ENCODE peak calls at places on chromosomes 2 and 18, in six cellular contexts. One of them, this sample, is unnamed.
A peak's percentile ranks its signal among the peaks of the same experiment; 100 is the strongest.

GRCh38 chr2:50571278-50571677 is 460.7 kb downstream of the NRXN1 start:
- DNase-seq in GM12892: no peak
- DNase-seq in prostate gland: no peak
- DNase-seq in heart left ventricle: no peak
- DNase-seq in uterus: no peak
- DNase-seq in adrenal gland: no peak
- DNase-seq in this sample: no peak

GRCh38 chr2:237304763-237305514 is 109.0 kb downstream of the COL6A3 start:
- DNase-seq in GM12892: no peak
- DNase-seq in prostate gland: no peak
- DNase-seq in heart left ventricle: no peak
- DNase-seq in uterus: no peak
- DNase-seq in adrenal gland: peak; percentile 64
- DNase-seq in this sample: no peak

GRCh38 chr2:106816974-106817373 is 69.0 kb downstream of the ST6GAL2 start:
- DNase-seq in GM12892: no peak
- DNase-seq in prostate gland: no peak
- DNase-seq in heart left ventricle: peak; percentile 29
- DNase-seq in uterus: no peak
- DNase-seq in adrenal gland: no peak
- DNase-seq in this sample: no peak

GRCh38 chr2:64819774-64820688 is 166.3 kb upstream of the SERTAD2 start:
- DNase-seq in GM12892: peak; percentile 44
- DNase-seq in prostate gland: no peak
- DNase-seq in heart left ventricle: no peak
- DNase-seq in uterus: no peak
- DNase-seq in adrenal gland: no peak
- DNase-seq in this sample: no peak

GRCh38 chr18:23779696-23780303 is 90.5 kb downstream of the LAMA3 start:
- DNase-seq in GM12892: no peak
- DNase-seq in prostate gland: no peak
- DNase-seq in heart left ventricle: no peak
- DNase-seq in uterus: no peak
- DNase-seq in adrenal gland: no peak
- DNase-seq in this sample: peak; percentile 8

GRCh38 chr2:231276986-231277385 is 78.6 kb downstream of the ARMC9 start:
- DNase-seq in GM12892: no peak
- DNase-seq in prostate gland: no peak
- DNase-seq in heart left ventricle: no peak
- DNase-seq in uterus: no peak
- DNase-seq in adrenal gland: no peak
- DNase-seq in this sample: no peak

GRCh38 chr2:112488201-112488600 is 6.2 kb downstream of the TTL start:
- DNase-seq in GM12892: no peak
- DNase-seq in prostate gland: no peak
- DNase-seq in heart left ventricle: no peak
- DNase-seq in uterus: no peak
- DNase-seq in adrenal gland: no peak
- DNase-seq in this sample: no peak

GRCh38 chr2:192059226-192059625 is 135.5 kb downstream of the TMEFF2 start:
- DNase-seq in GM12892: no peak
- DNase-seq in prostate gland: no peak
- DNase-seq in heart left ventricle: no peak
- DNase-seq in uterus: no peak
- DNase-seq in adrenal gland: no peak
- DNase-seq in this sample: no peak

GRCh38 chr2:47043142-47043890 is 111.8 kb downstream of the STPG4 start:
- DNase-seq in GM12892: no peak
- DNase-seq in prostate gland: no peak
- DNase-seq in heart left ventricle: peak; percentile 75
- DNase-seq in uterus: peak; percentile 63
- DNase-seq in adrenal gland: peak; percentile 92
- DNase-seq in this sample: peak; percentile 99

GRCh38 chr18:69795785-69796184 is 151.9 kb downstream of the CD226 start:
- DNase-seq in GM12892: no peak
- DNase-seq in prostate gland: no peak
- DNase-seq in heart left ventricle: no peak
- DNase-seq in uterus: no peak
- DNase-seq in adrenal gland: no peak
- DNase-seq in this sample: no peak

GRCh38 chr2:12106440-12107080 is 360.1 kb downstream of the LPIN1 start:
- DNase-seq in GM12892: no peak
- DNase-seq in prostate gland: no peak
- DNase-seq in heart left ventricle: peak; percentile 89
- DNase-seq in uterus: peak; percentile 61
- DNase-seq in adrenal gland: peak; percentile 70
- DNase-seq in this sample: peak; percentile 86

GRCh38 chr18:70463085-70463484 is 174.2 kb downstream of the SOCS6 start:
- DNase-seq in GM12892: no peak
- DNase-seq in prostate gland: no peak
- DNase-seq in heart left ventricle: no peak
- DNase-seq in uterus: no peak
- DNase-seq in adrenal gland: no peak
- DNase-seq in this sample: no peak

GRCh38 chr2:165576409-165576808 is 106.9 kb downstream of the CSRNP3 start:
- DNase-seq in GM12892: no peak
- DNase-seq in prostate gland: no peak
- DNase-seq in heart left ventricle: no peak
- DNase-seq in uterus: no peak
- DNase-seq in adrenal gland: no peak
- DNase-seq in this sample: no peak

GRCh38 chr2:170836027-170836426 is 19.3 kb downstream of the GAD1 start:
- DNase-seq in GM12892: no peak
- DNase-seq in prostate gland: no peak
- DNase-seq in heart left ventricle: no peak
- DNase-seq in uterus: no peak
- DNase-seq in adrenal gland: no peak
- DNase-seq in this sample: no peak

GRCh38 chr18:50187659-50188058 is 7.3 kb downstream of the MYO5B start:
- DNase-seq in GM12892: no peak
- DNase-seq in prostate gland: no peak
- DNase-seq in heart left ventricle: no peak
- DNase-seq in uterus: no peak
- DNase-seq in adrenal gland: no peak
- DNase-seq in this sample: no peak

GRCh38 chr2:42829556-42830510 is 37.5 kb upstream of the HAAO start:
- DNase-seq in GM12892: no peak
- DNase-seq in prostate gland: no peak
- DNase-seq in heart left ventricle: no peak
- DNase-seq in uterus: no peak
- DNase-seq in adrenal gland: no peak
- DNase-seq in this sample: no peak

GRCh38 chr2:224278531-224278930 is 123.4 kb downstream of the FAM124B start:
- DNase-seq in GM12892: no peak
- DNase-seq in prostate gland: no peak
- DNase-seq in heart left ventricle: no peak
- DNase-seq in uterus: no peak
- DNase-seq in adrenal gland: no peak
- DNase-seq in this sample: no peak

GRCh38 chr2:197255550-197255949 is 55.0 kb downstream of the ANKRD44 start:
- DNase-seq in GM12892: peak; percentile 64
- DNase-seq in prostate gland: peak; percentile 14
- DNase-seq in heart left ventricle: peak; percentile 58
- DNase-seq in uterus: peak; percentile 21
- DNase-seq in adrenal gland: peak; percentile 57
- DNase-seq in this sample: no peak

GRCh38 chr2:191180712-191181111 is 29.9 kb upstream of the STAT4 start:
- DNase-seq in GM12892: no peak
- DNase-seq in prostate gland: no peak
- DNase-seq in heart left ventricle: no peak
- DNase-seq in uterus: no peak
- DNase-seq in adrenal gland: no peak
- DNase-seq in this sample: no peak

GRCh38 chr2:15128846-15129245 is 432.3 kb downstream of the NBAS start:
- DNase-seq in GM12892: no peak
- DNase-seq in prostate gland: no peak
- DNase-seq in heart left ventricle: no peak
- DNase-seq in uterus: no peak
- DNase-seq in adrenal gland: no peak
- DNase-seq in this sample: no peak

GRCh38 chr2:218024336-218024735 is 21.5 kb upstream of the TNS1 start:
- DNase-seq in GM12892: no peak
- DNase-seq in prostate gland: no peak
- DNase-seq in heart left ventricle: peak; percentile 58
- DNase-seq in uterus: no peak
- DNase-seq in adrenal gland: peak; percentile 10
- DNase-seq in this sample: no peak

GRCh38 chr2:235515821-235516220 is 22.0 kb downstream of the AGAP1 start:
- DNase-seq in GM12892: no peak
- DNase-seq in prostate gland: no peak
- DNase-seq in heart left ventricle: no peak
- DNase-seq in uterus: no peak
- DNase-seq in adrenal gland: no peak
- DNase-seq in this sample: no peak

GRCh38 chr2:235520787-235521186 is 26.9 kb downstream of the AGAP1 start:
- DNase-seq in GM12892: no peak
- DNase-seq in prostate gland: no peak
- DNase-seq in heart left ventricle: no peak
- DNase-seq in uterus: no peak
- DNase-seq in adrenal gland: no peak
- DNase-seq in this sample: no peak

GRCh38 chr2:235516257-235516656 is 22.4 kb downstream of the AGAP1 start:
- DNase-seq in GM12892: no peak
- DNase-seq in prostate gland: no peak
- DNase-seq in heart left ventricle: no peak
- DNase-seq in uterus: no peak
- DNase-seq in adrenal gland: no peak
- DNase-seq in this sample: no peak

GRCh38 chr2:235515364-235515742 is 21.5 kb downstream of the AGAP1 start:
- DNase-seq in GM12892: no peak
- DNase-seq in prostate gland: no peak
- DNase-seq in heart left ventricle: no peak
- DNase-seq in uterus: no peak
- DNase-seq in adrenal gland: no peak
- DNase-seq in this sample: no peak

DNA sequence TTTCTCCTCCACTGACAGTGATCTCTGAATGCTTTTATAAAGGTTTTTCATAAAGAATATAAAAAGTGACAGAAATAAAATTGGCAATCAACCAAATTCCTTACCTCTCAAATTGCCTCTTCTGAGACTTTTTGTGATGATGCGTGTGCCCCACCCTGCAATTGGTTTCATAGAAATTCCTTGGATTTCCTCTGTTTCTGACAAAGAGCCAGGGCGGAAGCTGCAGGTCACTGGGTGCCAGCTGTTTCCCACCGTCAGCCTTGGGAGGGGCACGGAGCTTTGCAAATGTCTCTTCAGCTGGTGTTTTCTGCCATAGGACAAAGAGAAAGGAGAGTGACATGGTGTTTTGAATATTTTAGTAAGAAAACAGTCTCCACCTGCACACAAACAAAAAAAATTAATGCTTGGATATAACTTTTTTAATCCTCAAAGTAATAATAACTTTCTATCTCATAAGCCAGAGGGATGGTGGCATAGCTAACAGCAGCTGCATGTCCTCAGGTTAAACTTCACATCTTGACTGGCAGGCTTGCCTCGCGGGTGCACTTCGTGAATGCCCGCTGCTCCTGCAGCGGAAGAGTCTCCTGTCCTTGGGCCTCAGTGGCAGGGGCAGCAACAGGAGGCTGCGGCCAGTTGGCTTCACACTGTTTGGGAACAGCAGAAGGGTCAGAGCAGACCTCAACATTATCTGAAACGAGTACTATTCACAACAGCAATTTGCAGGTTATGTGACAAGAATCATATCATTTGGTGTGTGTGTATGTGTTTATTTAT is 24.7 kb downstream of the AGAP1 start:
- DNase-seq in GM12892: no peak
- DNase-seq in prostate gland: no peak
- DNase-seq in heart left ventricle: no peak
- DNase-seq in uterus: peak; percentile 22
- DNase-seq in adrenal gland: no peak
- DNase-seq in this sample: no peak
- TF ChIP-seq POLR2A in GM12892: no peak
- TF ChIP-seq POLR2A in prostate gland: no peak
- TF ChIP-seq POLR2A in heart left ventricle: no peak
- TF ChIP-seq POLR2A in uterus: no peak
- TF ChIP-seq POLR2A in adrenal gland: no peak
- TF ChIP-seq POLR2A in this sample: no peak

GRCh38 chr2:27442282-27442980 is at the start of gene KRTCAP3:
- DNase-seq in GM12892: no peak
- DNase-seq in prostate gland: peak; percentile 81
- DNase-seq in heart left ventricle: no peak
- DNase-seq in uterus: no peak
- DNase-seq in adrenal gland: no peak
- DNase-seq in this sample: no peak
- TF ChIP-seq POLR2A in GM12892: peak; percentile 30
- TF ChIP-seq POLR2A in prostate gland: peak; percentile 59
- TF ChIP-seq POLR2A in heart left ventricle: no peak
- TF ChIP-seq POLR2A in uterus: no peak
- TF ChIP-seq POLR2A in adrenal gland: no peak
- TF ChIP-seq POLR2A in this sample: no peak

DNA sequence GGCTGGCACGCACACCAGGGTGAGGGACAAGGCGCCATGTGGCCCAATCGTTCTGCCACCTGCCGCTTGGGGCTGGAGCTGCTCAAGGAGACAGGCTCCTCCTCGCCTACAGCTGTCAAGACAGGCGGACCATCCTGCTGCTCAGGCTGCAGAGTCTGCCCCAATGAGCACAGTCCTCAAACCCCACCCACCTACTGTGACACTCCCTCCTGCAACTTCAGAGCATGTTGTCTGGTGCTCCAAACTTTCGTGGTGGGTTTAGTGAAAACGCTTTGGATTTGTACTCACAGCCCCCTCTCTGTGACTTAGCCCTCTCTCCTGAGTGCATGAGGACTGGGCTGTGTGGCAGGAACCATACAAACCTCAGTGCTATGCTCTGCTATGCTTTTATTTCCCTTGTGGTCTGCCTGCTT is 23.2 kb upstream of the SLC35F6 start:
- DNase-seq in GM12892: no peak
- DNase-seq in prostate gland: peak; percentile 41
- DNase-seq in heart left ventricle: no peak
- DNase-seq in uterus: no peak
- DNase-seq in adrenal gland: peak; percentile 15
- DNase-seq in this sample: no peak
- TF ChIP-seq POLR2A in GM12892: no peak
- TF ChIP-seq POLR2A in prostate gland: no peak
- TF ChIP-seq POLR2A in heart left ventricle: no peak
- TF ChIP-seq POLR2A in uterus: no peak
- TF ChIP-seq POLR2A in adrenal gland: no peak
- TF ChIP-seq POLR2A in this sample: no peak

DNA sequence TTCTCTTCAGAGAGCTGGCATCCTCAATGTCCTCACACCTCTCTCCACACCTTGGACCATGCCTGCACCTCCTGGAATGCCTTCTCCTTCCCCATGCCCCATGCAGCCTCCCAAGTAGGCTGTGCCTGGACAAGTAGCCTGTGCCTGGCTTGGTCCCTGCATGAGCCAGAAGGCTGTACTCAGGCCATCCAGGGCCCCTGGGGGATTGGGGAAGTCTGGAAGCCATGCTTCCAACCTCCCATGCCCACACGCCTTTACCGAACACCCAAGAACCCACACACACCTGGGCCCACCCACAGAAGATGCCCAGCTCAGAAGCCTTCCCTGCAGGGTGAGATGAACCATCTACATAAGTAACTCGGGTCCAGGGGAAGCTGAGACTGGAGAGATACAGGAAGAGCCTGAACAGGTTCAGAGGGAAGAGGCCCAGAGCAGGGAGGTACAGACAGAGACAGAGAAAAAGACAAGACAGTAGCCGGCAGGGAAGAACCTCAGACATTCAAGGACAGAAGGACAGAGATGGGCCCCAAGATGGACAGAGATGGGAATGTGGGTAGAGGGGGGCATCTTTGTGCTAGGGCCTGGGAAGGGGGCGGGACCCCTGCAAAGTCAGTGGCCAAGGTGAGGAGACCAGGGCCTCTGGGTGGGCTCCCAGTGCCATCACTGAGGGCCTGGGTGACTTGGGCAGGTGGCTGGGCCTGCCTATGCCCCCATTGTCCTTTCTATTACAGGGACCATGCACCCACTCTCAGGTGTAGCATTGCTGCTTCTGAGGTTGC is 4.3 kb downstream of the BIN1 start:
- DNase-seq in GM12892: no peak
- DNase-seq in prostate gland: no peak
- DNase-seq in heart left ventricle: peak; percentile 23
- DNase-seq in uterus: no peak
- DNase-seq in adrenal gland: no peak
- DNase-seq in this sample: no peak
- TF ChIP-seq POLR2A in GM12892: no peak
- TF ChIP-seq POLR2A in prostate gland: no peak
- TF ChIP-seq POLR2A in heart left ventricle: no peak
- TF ChIP-seq POLR2A in uterus: no peak
- TF ChIP-seq POLR2A in adrenal gland: no peak
- TF ChIP-seq POLR2A in this sample: no peak

This sample was measured in H54.